ENCODE peak calls at places on chromosomes 4 and X, in five cellular contexts. A, V, Q, Y and M are unnamed samples. For H3K4me1, the result is how much of the 10 kb centered on the place peaks cover.

GRCh38 chrX:154333837-154334271 is 38.3 kb downstream of the TKTL1 start:
- DNase-seq in V (no peak), Q (no peak), A (no peak), Y (no peak), M (no peak)

GRCh38 chr4:87620491-87620890 is 12.2 kb downstream of the DSPP start:
- DNase-seq in Q (no peak), V (no peak), Y (no peak), A (no peak), M (no peak)

GRCh38 chr4:125169192-125169591 is 145.6 kb upstream of the FAT4 start:
- DNase-seq in Y (no peak), V (no peak), A (no peak), Q (no peak), M (no peak)

GRCh38 chrX:33307954-33308353 is 96.6 kb upstream of the DMD start:
- DNase-seq in Y (no peak), A (no peak), Q (no peak), V (no peak), M (no peak)

GRCh38 chrX:15988661-15989603 is 134.3 kb upstream of the AP1S2 start:
- DNase-seq in Y (no peak), V (no peak), Q (no peak), A (no peak), M (no peak)

GRCh38 chr4:42302348-42302747 is 94.9 kb upstream of the SHISA3 start:
- DNase-seq in A (peak), V (peak), Q (peak), Y (no peak), M (peak)

GRCh38 chr4:41661447-41662076 is 87.0 kb downstream of the PHOX2B start:
- DNase-seq in A (peak), Y (no peak), Q (peak), V (peak), M (peak)

GRCh38 chr4:182922551-182923284 is 5.5 kb upstream of the DCTD start:
- DNase-seq in Y (no peak), A (no peak), V (no peak), Q (no peak), M (no peak)

GRCh38 chr4:114272226-114272625 is 292.8 kb upstream of the ARSJ start:
- DNase-seq in Q (no peak), Y (no peak), A (peak), V (no peak), M (no peak)

GRCh38 chr4:83503974-83504373 is 19.1 kb upstream of the ABRAXAS1 start:
- DNase-seq in Q (no peak), Y (no peak), A (no peak), V (no peak), M (no peak)

GRCh38 chr4:75781328-75781727 is 57.0 kb downstream of the USO1 start:
- DNase-seq in Q (no peak), A (no peak), V (no peak), Y (no peak), M (no peak)

GRCh38 chr4:85127653-85128052 is 161.2 kb upstream of the WDFY3 start:
- DNase-seq in A (peak), V (peak), Q (peak), Y (peak), M (no peak)

GRCh38 chrX:19174401-19175025 is 52.2 kb upstream of the ADGRG2 start:
- DNase-seq in A (no peak), Y (no peak), Q (no peak), V (no peak), M (no peak)

GRCh38 chrX:65994519-65995501 is 45.1 kb downstream of the VSIG4 start:
- DNase-seq in Q (no peak), V (no peak), A (no peak), Y (no peak), M (no peak)

GRCh38 chr4:158316264-158316663 is 106.0 kb downstream of the TMEM144 start:
- DNase-seq in A (no peak), Q (no peak), Y (no peak), V (no peak), M (no peak)

GRCh38 chr4:98873059-98873458 is 55.9 kb downstream of the EIF4E start:
- DNase-seq in Y (no peak), A (no peak), Q (no peak), V (no peak), M (no peak)

GRCh38 chr4:185304944-185305690 is 90.6 kb downstream of the LRP2BP start:
- DNase-seq in Y (peak), Q (peak), V (no peak), A (no peak), M (peak)
- TF ChIP-seq ZNF274 in Y (no peak), Q (no peak), V (no peak), A (no peak), M (no peak)

DNA sequence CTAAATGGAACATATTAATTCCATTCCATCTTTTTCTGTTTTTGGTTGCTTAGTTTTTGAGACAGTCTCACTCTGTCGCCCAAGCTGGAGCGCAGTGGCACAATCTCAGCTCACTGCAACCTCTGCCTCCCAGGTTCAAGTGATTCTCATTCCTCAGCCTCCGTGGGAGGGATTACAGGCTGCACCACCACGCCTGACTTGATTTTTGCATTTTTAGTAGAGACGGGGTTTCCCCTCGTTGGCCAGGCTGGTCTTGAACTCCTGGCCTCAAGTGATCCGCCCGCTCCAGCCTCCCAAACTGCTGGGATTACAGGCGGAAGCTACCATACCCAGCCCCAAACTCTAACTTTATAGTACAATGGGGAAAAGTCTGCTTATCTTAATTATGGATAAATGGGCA is 11.2 kb downstream of the HNRNPD start:
- DNase-seq in Q (no peak), Y (no peak), A (no peak), V (no peak), M (no peak)
- H3K4me1 ChIP-seq in Q (half or more), Y (under half), A (under half), V (under half), M (under half)

GRCh38 chr4:7873881-7874280 is 65.8 kb downstream of the AFAP1 start:
- DNase-seq in Q (no peak), A (no peak), V (no peak), Y (no peak), M (no peak)
- TF ChIP-seq ZNF274 in Q (no peak), A (no peak), V (no peak), Y (no peak), M (no peak)

DNA sequence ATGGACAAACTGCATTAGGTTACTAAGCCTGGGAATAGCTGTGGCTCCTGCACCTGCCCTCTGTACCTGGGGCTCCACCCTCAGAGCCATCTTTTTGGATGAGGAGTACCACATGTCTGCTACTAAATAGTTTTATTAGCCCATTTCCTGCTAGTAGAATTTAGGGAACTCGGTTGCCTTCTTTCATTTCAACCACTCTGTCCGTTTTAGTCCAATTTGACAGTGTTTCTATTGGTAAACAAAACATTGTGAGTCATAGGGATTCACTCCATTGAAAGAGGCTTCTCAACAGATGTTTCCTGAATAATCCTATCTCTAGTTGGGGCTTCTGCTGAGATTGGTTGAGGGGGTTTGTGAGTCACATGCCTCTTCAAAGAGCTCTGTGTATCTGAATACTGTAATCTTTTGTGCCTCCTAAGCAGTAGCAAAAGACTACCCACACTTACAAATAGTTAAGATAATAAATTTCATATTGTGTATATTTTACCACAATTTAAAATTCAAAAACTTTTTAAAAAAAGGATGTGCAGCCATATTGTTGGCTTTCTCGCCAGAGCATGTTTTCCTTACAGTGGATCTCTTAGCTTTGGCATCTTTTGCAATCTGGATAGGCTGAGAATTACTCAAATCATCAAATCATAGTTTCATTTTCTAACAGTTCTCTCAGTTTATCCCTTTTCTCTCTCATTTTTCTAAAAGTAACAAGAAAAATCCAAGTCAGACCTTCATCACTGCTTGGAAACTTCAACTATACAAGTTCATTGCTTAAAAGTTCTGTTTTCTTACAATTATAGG is 9.9 kb downstream of the FAM200B start:
- DNase-seq in Q (peak), Y (no peak), V (no peak), A (no peak), M (no peak)
- H3K4me1 ChIP-seq in Q (under half), Y (under half), V (under half), A (under half), M (under half)

DNA sequence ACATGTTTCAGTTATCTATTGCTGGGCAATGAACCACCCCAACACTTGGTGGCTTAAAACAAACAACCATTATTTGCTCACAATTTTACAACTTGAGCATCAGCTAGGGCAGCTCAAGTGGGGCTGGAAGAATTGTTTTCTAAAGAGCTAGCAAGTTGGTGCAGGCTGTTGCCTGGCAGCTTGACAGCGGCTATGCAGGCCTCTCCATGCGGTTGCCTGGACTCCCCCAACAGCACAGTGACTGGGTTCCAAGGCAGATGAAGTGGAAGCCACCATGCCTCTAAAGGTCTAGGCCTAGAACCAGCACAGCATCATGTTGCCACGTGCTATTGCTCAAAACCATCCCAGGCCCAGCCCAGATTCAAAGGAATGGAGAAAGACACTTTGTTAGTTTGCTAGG is 114.8 kb downstream of the BCOR start:
- DNase-seq in V (no peak), Q (no peak), A (no peak), Y (no peak), M (no peak)
- TF ChIP-seq ZNF274 in V (no peak), Q (no peak), A (no peak), Y (no peak), M (no peak)

DNA sequence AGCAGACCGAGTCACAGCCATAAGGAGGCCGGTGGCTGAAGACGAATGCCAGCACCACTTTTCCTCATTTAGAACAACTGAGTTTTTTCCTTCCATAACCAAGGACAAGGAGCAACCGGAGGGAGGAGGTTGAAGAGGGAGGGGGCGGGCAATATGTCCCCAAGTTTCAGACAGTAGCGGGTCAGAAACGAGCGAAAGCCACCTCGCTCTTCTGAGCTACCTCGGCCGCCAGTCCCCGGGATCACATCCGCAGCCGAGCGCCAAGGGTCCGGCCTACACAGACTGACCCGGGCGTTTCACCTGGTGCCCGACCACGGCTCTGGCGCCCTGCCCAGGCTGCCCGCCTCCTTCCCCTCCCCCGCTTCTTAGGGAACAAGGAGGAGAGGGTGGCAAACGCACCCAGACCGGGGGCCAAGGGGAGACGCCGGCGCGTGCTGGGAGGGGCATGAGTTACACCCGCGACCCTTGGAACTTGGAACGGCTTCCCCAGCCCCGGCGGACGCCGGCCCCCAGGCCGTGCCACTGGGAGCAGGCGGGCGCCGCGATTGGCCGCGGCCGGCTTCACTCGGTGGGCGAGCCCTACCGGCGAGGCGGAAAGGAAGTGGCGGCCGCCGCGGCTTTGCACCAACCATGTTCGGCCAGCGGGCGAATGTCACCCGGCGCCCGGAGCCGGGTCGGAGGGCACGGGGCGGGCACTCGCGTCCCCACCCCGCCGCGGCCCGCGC is 1.6 kb downstream of the IRF2 start:
- DNase-seq in Q (peak), A (no peak), Y (no peak), V (peak), M (no peak)
- H3K4me1 ChIP-seq in Q (half or more), A (under half), Y (under half), V (under half), M (under half)